ENCODE peak calls at places on chromosomes 5 and 9, in six cellular contexts. K is PC-3, W is keratinocyte, G is GM23338, J is HCT116, X is fibroblast of lung. R is an unnamed sample.

GRCh38 chr9:130240410-130241197 is 25.0 kb upstream of the HMCN2 start:
- DNase-seq in J (peak; percentile 53), X (peak; percentile 71), K (peak; percentile 52), W (no peak), G (peak; percentile 82), R (peak; percentile 84)

GRCh38 chr5:27083763-27084420 is 45.5 kb upstream of the CDH9 start:
- DNase-seq in J (no peak), X (peak; percentile 77), G (peak; percentile 64), K (no peak), W (no peak), R (no peak)

GRCh38 chr5:62046191-62046590 is 259.8 kb upstream of the KIF2A start:
- DNase-seq in G (no peak), K (no peak), W (no peak), X (no peak), J (no peak), R (no peak)

GRCh38 chr9:124296800-124297552 is 39.2 kb downstream of the NEK6 start:
- DNase-seq in X (no peak), K (no peak), W (no peak), G (no peak), J (no peak), R (no peak)

GRCh38 chr5:176862330-176862995 is 36.7 kb downstream of the HK3 start:
- DNase-seq in G (no peak), W (no peak), X (no peak), K (no peak), J (no peak), R (no peak)

GRCh38 chr5:38463634-38464521 is 92.6 kb downstream of the LIFR start:
- DNase-seq in X (peak; percentile 96), K (peak; percentile 96), W (no peak), J (peak; percentile 84), G (no peak), R (peak; percentile 57)

GRCh38 chr5:93299596-93300308 is 281.3 kb downstream of the NR2F1-AS1 start:
- DNase-seq in J (no peak), G (peak; percentile 72), K (no peak), X (peak; percentile 67), W (no peak), R (peak; percentile 39)

GRCh38 chr9:7137040-7137439 is 379.3 kb downstream of the KDM4C start:
- DNase-seq in K (no peak), W (no peak), J (no peak), G (no peak), X (no peak), R (no peak)

GRCh38 chr5:11719888-11720481 is 184.3 kb downstream of the CTNND2 start:
- DNase-seq in W (no peak), X (peak; percentile 37), J (no peak), K (peak; percentile 85), G (peak; percentile 89), R (peak; percentile 28)

GRCh38 chr9:35617548-35617947 is 665 bp downstream of the CD72 start:
- DNase-seq in X (no peak), G (peak; percentile 26), W (no peak), K (no peak), J (no peak), R (no peak)

GRCh38 chr9:35618325-35618727 is at the start of gene CD72:
- DNase-seq in G (no peak), W (no peak), K (no peak), X (no peak), J (no peak), R (no peak)

GRCh38 chr9:35619800-35620158 is 1.6 kb upstream of the CD72 start:
- DNase-seq in W (no peak), J (no peak), X (no peak), K (no peak), G (no peak), R (no peak)

GRCh38 chr9:35616681-35617459 is 1.3 kb downstream of the CD72 start:
- DNase-seq in X (peak; percentile 66), J (no peak), K (no peak), W (peak; percentile 17), G (peak; percentile 89), R (no peak)

GRCh38 chr9:35618854-35619799 is 914 bp upstream of the CD72 start:
- DNase-seq in K (no peak), J (no peak), W (no peak), X (no peak), G (no peak), R (no peak)
- H3K4me3 ChIP-seq in K (no peak overlapping the region), J (no peak overlapping the region), W (no peak overlapping the region), X (no peak overlapping the region), G (no peak overlapping the region), R (no peak overlapping the region)

GRCh38 chr5:137616046-137616445 is 116.9 kb upstream of the SPOCK1 start:
- DNase-seq in W (no peak), K (no peak), G (no peak), J (no peak), X (no peak), R (no peak)

GRCh38 chr5:137619191-137619870 is 116.6 kb downstream of the KLHL3 start:
- DNase-seq in X (peak; percentile 96), G (no peak), J (no peak), K (peak; percentile 90), W (no peak), R (peak; percentile 37)

GRCh38 chr5:137618476-137618875 is 117.4 kb downstream of the KLHL3 start:
- DNase-seq in W (no peak), K (no peak), J (no peak), G (no peak), X (no peak), R (no peak)

GRCh38 chr5:137615171-137615775 is 116.1 kb upstream of the SPOCK1 start:
- DNase-seq in J (no peak), G (no peak), X (no peak), K (no peak), W (no peak), R (no peak)

DNA sequence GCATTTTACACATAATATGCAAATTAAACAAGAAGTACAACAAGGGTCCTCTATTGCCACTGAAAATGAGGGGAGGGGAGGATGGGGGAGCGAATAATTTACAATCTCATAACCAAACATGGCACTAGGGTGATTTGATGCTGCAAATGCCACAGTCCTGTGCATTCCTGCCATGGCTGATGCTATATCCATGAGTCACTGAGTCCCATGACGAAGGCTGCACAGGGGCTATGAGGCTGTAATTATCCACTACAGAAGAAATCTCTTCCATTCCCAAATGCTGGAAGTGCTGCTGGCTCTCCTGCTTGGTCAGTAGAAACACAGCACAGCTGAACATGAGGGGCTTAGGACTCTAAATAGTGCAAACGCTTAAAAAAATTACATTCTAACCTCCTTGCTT is 118.1 kb downstream of the KLHL3 start:
- DNase-seq in W (no peak), K (peak; percentile 20), X (peak; percentile 79), G (no peak), J (no peak), R (no peak)
- TF ChIP-seq EZH2 in W (no peak), K (no peak), X (no peak), G (no peak), J (no peak), R (no peak)

GRCh38 chr9:79685576-79685975 is 113.8 kb downstream of the TLE4 start:
- DNase-seq in X (peak; percentile 90), K (no peak), J (no peak), W (no peak), G (no peak), R (no peak)

GRCh38 chr9:79684711-79685575 is 113.2 kb downstream of the TLE4 start:
- DNase-seq in K (no peak), J (no peak), W (peak; percentile 23), G (no peak), X (peak; percentile 63), R (no peak)

GRCh38 chr9:79687131-79687447 is 115.3 kb downstream of the TLE4 start:
- DNase-seq in J (no peak), G (no peak), W (no peak), K (no peak), X (peak; percentile 34), R (peak; percentile 32)

GRCh38 chr9:79688363-79688762 is 116.6 kb downstream of the TLE4 start:
- DNase-seq in X (no peak), W (no peak), J (no peak), K (no peak), G (no peak), R (no peak)

GRCh38 chr9:79686381-79687130 is 114.8 kb downstream of the TLE4 start:
- DNase-seq in J (no peak), X (peak; percentile 99), W (no peak), K (peak; percentile 35), G (no peak), R (peak; percentile 19)
- TF ChIP-seq CTCF in J (no peak), X (no peak), W (no peak), K (no peak), G (no peak), R (no peak)

GRCh38 chr5:59040007-59040803 is 457.3 kb downstream of the RAB3C start:
- DNase-seq in X (no peak), K (no peak), G (peak; percentile 9), W (no peak), J (no peak), R (no peak)
- H3K4me3 ChIP-seq in X (peak overlapping the region; percentile 56), K (peak overlapping the region; percentile 66), G (peak overlapping the region; percentile 91), W (no peak overlapping the region), J (no peak overlapping the region), R (peak overlapping the region; percentile 72)

GRCh38 chr5:2752875-2753435 is 1.5 kb upstream of the IRX2 start:
- DNase-seq in J (no peak), K (no peak), G (peak; percentile 50), X (no peak), W (no peak), R (no peak)
- TF ChIP-seq EZH2 in J (no peak), K (no peak), G (no peak), X (no peak), W (no peak), R (no peak)

DNA sequence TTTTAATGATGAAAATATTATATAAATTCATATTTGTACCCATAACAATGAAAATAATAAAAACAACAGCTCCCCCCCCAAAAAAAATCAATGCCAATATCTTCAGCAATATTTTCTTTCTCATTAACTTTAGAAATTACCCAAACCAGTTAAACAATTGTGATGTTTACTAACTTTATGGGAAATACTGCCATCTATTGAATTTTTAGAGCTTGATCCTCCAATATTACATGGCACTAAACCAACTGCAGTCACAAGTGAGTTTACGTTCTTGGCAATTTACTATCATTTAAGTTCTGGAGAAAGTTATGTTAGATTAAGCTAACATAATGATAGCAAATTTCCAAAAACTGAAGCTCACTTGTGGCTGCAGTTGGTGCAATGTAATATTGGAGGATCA is 379.6 kb downstream of the CDH18 start:
- DNase-seq in W (no peak), X (peak; percentile 12), J (no peak), G (peak; percentile 24), K (peak; percentile 58), R (peak; percentile 9)
- TF ChIP-seq CTCF in W (peak; percentile 30), X (peak; percentile 10), J (no peak), G (peak; percentile 47), K (peak; percentile 77), R (peak; percentile 33)

DNA sequence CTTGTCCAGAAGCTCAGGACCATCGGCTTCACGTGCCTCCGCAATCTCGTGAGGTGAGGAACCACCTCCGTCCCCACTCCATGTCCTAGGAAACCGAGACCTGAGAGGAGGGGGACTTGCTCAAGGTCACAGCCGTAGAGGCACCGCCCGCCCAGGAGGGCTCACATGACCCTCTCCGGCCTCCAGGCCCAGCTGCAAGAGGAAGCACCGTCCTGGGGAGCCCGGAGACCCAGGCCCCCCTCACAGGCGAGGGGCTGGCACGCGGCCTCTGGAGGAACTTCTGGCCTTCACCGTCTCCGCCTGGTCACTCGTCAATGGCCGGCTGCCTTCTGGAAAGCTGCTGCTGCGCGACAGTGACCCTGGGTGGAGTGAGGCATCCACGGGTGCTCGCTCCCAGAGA is 24.2 kb downstream of the FAM78A start:
- DNase-seq in G (peak; percentile 0), J (no peak), W (no peak), K (no peak), X (no peak), R (no peak)
- H3K4me3 ChIP-seq in G (no peak overlapping the region), J (no peak overlapping the region), W (no peak overlapping the region), K (no peak overlapping the region), X (no peak overlapping the region), R (no peak overlapping the region)